ENCODE peak calls at places on chromosomes 3 and 15, in six cellular contexts. I is lower leg skin, A is omental fat pad, S is endothelial cell, N is cardiac fibroblast, W is nephron progenitor cell. C is an unnamed sample.

GRCh38 chr3:24686764-24687163 is 192.1 kb upstream of the THRB start:
- DNase-seq in I (no peak), A (no peak), S (no peak), N (peak), W (no peak), C (no peak)

GRCh38 chr15:25846377-25846776 is 16.8 kb downstream of the ATP10A start:
- DNase-seq in I (no peak), A (no peak), S (no peak), N (no peak), W (no peak), C (no peak)

GRCh38 chr3:192920406-192920805 is 2.8 kb upstream of the MB21D2 start:
- DNase-seq in I (no peak), A (no peak), S (no peak), N (no peak), W (no peak), C (no peak)

GRCh38 chr15:79640206-79640605 is 208.1 kb downstream of the MINAR1 start:
- DNase-seq in I (no peak), A (no peak), S (no peak), N (peak), W (no peak), C (no peak)

GRCh38 chr15:45253330-45253729 is 1.3 kb downstream of the SLC28A2 start:
- DNase-seq in I (no peak), A (no peak), S (no peak), N (no peak), W (peak), C (no peak)

GRCh38 chr15:82132742-82133141 is 86.9 kb upstream of the MEX3B start:
- DNase-seq in I (no peak), A (no peak), S (no peak), N (peak), W (no peak), C (no peak)

GRCh38 chr3:76685858-76686257 is 354.0 kb upstream of the ROBO2 start:
- DNase-seq in I (no peak), A (no peak), S (no peak), N (no peak), W (no peak), C (no peak)

GRCh38 chr15:71518661-71519060 is 291.7 kb upstream of the NR2E3 start:
- DNase-seq in I (no peak), A (no peak), S (no peak), N (no peak), W (no peak), C (no peak)

GRCh38 chr3:30286007-30286669 is 320.3 kb upstream of the TGFBR2 start:
- DNase-seq in I (peak), A (peak), S (no peak), N (peak), W (no peak), C (no peak)

GRCh38 chr15:29456255-29456654 is 186.6 kb upstream of the NSMCE3 start:
- DNase-seq in I (no peak), A (no peak), S (no peak), N (no peak), W (no peak), C (no peak)

GRCh38 chr3:87298111-87298718 is 21.8 kb upstream of the POU1F1 start:
- DNase-seq in I (no peak), A (no peak), S (no peak), N (peak), W (no peak), C (no peak)

GRCh38 chr15:80087104-80087503 is 27.6 kb downstream of the ZFAND6 start:
- DNase-seq in I (no peak), A (no peak), S (no peak), N (no peak), W (no peak), C (no peak)

GRCh38 chr3:142886938-142887337 is 1.9 kb downstream of the PCOLCE2 start:
- DNase-seq in I (no peak), A (no peak), S (no peak), N (peak), W (no peak), C (no peak)

GRCh38 chr15:40103124-40103858 is 5.4 kb downstream of the BMF start:
- DNase-seq in I (peak), A (no peak), S (no peak), N (peak), W (peak), C (peak)

GRCh38 chr3:56468184-56469106 is at the start of gene ERC2:
- DNase-seq in I (no peak), A (no peak), S (peak), N (peak), W (peak), C (peak)

GRCh38 chr3:85796140-85796539 is 837.4 kb downstream of the CADM2 start:
- DNase-seq in I (no peak), A (no peak), S (no peak), N (no peak), W (no peak), C (no peak)

GRCh38 chr3:178083906-178084823 is 452.1 kb upstream of the KCNMB2 start:
- DNase-seq in I (no peak), A (no peak), S (peak), N (peak), W (no peak), C (no peak)

GRCh38 chr3:13800064-13800463 is 79.8 kb downstream of the WNT7A start:
- DNase-seq in I (no peak), A (no peak), S (no peak), N (no peak), W (no peak), C (no peak)

GRCh38 chr3:140441006-140441405 is 236.9 kb upstream of the TRIM42 start:
- DNase-seq in I (peak), A (no peak), S (no peak), N (peak), W (no peak), C (no peak)

GRCh38 chr3:39185959-39186691 is 6.3 kb downstream of the XIRP1 start:
- DNase-seq in I (no peak), A (no peak), S (no peak), N (no peak), W (no peak), C (no peak)

GRCh38 chr3:105836533-105836932 is 32.3 kb downstream of the CBLB start:
- DNase-seq in I (no peak), A (no peak), S (no peak), N (peak), W (no peak), C (no peak)

GRCh38 chr3:51997935-51998596 is 2.4 kb upstream of the RPL29 start:
- DNase-seq in I (no peak), A (no peak), S (no peak), N (no peak), W (no peak), C (no peak)

GRCh38 chr3:45932112-45932511 is 11.2 kb upstream of the CXCR6 start:
- DNase-seq in I (peak), A (no peak), S (no peak), N (no peak), W (no peak), C (no peak)

GRCh38 chr3:172082820-172083513 is 43.6 kb downstream of the FNDC3B start:
- DNase-seq in I (no peak), A (no peak), S (no peak), N (no peak), W (no peak), C (no peak)

GRCh38 chr3:175129126-175129525 is 270.0 kb downstream of the NAALADL2 start:
- DNase-seq in I (no peak), A (no peak), S (no peak), N (no peak), W (no peak), C (no peak)

GRCh38 chr3:12870942-12871341 is 29.6 kb upstream of the RPL32 start:
- DNase-seq in I (no peak), A (no peak), S (no peak), N (no peak), W (no peak), C (no peak)

GRCh38 chr3:126131881-126132750 is 48.2 kb upstream of the SLC41A3 start:
- DNase-seq in I (peak), A (peak), S (no peak), N (no peak), W (peak), C (peak)

GRCh38 chr3:32200490-32200889 is 38.0 kb upstream of the CMTM8 start:
- DNase-seq in I (no peak), A (peak), S (no peak), N (peak), W (no peak), C (no peak)

GRCh38 chr3:112681822-112682325 is 40.9 kb upstream of the CCDC80 start:
- DNase-seq in I (no peak), A (no peak), S (no peak), N (peak), W (no peak), C (no peak)

GRCh38 chr15:20340931-20341661 is 200.5 kb downstream of the GOLGA6L6 start:
- DNase-seq in I (peak), A (peak), S (peak), N (peak), W (peak), C (peak)

GRCh38 chr3:40869939-40870338 is 329.4 kb upstream of the CTNNB1 start:
- DNase-seq in I (no peak), A (no peak), S (no peak), N (no peak), W (no peak), C (no peak)
- TF ChIP-seq CTCF in I (no peak), A (no peak), S (no peak), N (no peak), W (no peak), C (no peak)

DNA sequence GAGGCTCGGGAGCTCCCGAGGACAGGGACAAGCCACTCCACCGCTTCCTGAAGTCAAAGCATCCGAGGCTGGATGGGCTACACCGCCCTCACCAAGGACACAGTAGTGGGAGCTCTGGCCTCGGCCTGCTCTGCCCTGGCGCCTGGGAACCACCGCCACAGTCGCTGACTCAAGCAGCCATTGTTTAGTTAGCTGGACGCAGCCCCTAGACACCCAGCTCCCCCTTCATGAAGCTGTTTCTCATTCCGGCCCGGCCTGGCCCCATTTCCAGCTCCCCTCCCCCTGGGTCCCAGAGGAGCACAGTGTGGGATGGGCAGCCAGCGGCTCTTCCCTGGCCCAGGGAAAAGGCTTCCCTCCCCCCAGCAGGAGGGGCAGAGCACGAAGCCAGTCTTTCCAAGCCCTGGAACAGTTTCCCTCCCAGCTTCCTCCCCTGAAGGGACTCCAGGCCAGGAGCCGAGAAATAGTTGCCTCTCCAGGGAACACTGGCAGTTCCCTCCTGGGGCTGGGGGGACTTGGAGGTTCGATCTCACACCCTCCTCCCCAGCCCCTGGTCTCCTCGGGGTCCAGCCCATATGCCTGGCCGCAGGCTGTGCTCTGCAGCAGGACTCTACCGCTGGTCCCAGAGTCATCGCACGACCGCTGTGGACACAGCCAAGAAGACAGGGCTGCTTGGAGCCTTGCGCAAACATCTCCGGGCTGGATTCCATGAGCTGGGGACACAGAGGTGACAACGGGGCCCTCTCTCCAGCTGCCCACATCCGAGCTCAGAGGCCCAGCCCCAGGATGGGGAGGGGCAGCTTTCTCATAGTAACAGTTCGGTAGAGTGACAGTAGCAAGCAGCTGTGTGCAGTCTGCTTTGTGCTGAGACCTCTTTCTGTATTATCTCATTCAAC is 10.0 kb downstream of the PLXND1 start:
- DNase-seq in I (peak), A (no peak), S (no peak), N (peak), W (peak), C (no peak)
- TF ChIP-seq CTCF in I (no peak), A (no peak), S (no peak), N (peak), W (no peak), C (no peak)

DNA sequence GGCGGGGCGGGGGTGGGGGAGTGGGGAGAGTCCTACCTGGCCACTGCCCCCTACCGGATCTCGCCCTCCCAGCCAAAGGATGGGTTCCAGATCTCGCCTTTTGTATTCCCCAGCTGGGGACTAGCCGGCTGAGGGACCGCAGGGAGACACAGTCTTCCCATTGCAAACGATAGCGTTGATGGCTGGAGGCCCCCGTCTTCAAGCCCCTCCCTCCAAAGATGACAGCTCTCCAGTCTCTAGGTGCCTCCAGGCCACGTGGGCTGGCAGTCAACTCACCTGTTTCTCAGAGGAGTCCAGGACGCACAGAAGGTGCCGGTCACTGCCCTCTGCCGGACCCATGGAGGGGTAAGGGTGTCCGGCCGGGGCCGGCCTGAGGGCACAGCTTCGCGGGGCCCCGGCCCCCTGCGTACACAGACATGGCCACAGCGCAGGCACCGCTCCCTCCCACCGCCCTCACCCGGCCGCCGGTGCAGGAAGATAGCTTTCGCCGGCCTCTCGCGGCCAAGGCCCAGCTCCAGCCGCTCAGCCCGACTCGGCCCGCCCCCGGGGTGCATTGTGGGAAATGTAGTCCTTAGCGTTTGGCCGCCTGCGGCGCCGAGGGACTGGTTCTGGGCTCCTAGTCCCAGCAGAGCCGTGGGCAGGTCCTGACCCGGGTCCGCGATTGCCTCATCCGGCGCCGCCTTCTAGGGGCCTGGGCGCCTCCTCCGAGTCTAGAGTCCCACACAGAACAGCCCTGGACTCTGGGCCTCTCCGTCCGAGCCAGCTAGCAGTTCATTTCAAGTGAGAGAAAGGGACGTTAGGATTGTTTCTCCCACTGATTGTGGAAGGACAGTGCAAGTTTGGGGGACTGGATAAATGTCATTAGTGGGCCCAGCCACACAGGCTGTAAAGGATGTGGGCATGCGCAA is at the start of gene MON1A:
- DNase-seq in I (peak), A (peak), S (peak), N (peak), W (peak), C (peak)
- TF ChIP-seq CTCF in I (no peak), A (no peak), S (peak), N (peak), W (peak), C (peak)

DNA sequence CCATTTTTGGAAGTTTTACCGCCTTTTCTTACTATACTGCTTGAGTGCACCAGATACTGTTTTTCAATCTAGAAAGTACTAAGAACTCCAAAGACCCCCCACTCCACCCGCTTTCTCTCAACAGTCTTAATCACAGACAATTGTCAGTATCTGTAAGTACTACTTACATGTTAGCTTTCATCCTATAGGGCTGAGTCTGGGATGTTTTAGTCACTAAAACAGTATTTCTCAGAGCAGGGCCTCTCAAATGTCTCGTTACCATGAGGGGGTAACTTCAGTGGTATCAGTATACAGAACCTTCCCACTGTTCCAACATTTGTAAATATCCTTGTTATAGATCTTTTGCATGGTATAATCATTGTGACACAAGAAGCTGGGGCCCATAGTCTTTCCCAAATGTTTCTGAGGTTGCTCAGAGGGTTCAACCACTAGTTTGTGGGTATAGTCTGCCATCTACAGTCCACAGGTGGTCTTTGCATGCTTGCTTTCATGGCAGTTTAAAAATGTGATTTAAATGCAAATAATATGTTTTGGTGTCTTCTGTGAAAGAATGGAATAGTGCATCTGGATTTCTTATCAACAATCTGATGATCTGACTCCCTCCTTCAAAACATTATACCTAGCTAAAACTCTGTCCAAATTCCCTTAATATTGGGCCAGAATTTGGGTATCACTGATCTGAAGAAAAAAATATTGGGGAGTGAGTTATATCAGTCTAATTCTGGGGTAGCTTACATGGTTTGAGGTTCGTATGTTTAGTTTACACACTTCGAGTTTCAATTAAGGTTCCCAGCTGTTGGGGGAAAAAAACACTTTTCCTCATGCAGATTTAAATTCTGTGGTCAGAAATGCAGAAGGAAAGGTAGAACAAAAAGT is 18.0 kb upstream of the DNAJC13 start:
- DNase-seq in I (no peak), A (no peak), S (peak), N (peak), W (peak), C (no peak)
- TF ChIP-seq CTCF in I (no peak), A (no peak), S (peak), N (peak), W (peak), C (peak)

GRCh38 chr3:183434992-183435391 is 6.6 kb upstream of the MCF2L2 start:
- DNase-seq in I (no peak), A (no peak), S (no peak), N (no peak), W (no peak), C (no peak)
- TF ChIP-seq CTCF in I (no peak), A (no peak), S (no peak), N (no peak), W (no peak), C (no peak)

GRCh38 chr15:94412979-94413741 is 181.8 kb downstream of the MCTP2 start:
- DNase-seq in I (no peak), A (no peak), S (peak), N (peak), W (no peak), C (no peak)
- TF ChIP-seq CTCF in I (no peak), A (no peak), S (peak), N (no peak), W (peak), C (peak)

GRCh38 chr3:23244642-23245041 is 41.5 kb downstream of the UBE2E2 start:
- DNase-seq in I (no peak), A (no peak), S (no peak), N (no peak), W (no peak), C (no peak)
- TF ChIP-seq CTCF in I (no peak), A (no peak), S (no peak), N (no peak), W (no peak), C (no peak)

DNA sequence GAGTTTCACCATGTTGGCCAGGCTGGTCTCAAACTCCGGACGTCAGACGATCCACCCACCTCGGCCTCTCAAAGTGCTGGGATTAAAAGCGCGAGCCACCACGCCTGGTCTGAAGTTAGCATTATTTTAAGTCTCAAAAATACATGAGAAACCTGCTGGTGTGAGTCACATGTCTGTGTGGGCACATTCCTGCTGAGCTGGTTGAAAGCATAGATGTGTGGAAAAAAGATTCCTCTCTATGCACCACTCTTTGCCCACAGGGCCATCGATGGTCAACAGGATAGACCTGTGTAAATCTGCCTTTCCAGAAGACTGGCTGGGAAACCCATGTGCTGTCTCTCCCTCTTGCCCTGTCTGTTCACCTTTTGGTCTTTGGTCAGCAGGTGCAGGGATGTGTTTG is 63.5 kb downstream of the CHRD start:
- DNase-seq in I (no peak), A (no peak), S (no peak), N (no peak), W (no peak), C (no peak)
- TF ChIP-seq CTCF in I (no peak), A (no peak), S (no peak), N (no peak), W (no peak), C (no peak)

C was measured in mesothelial cell of epicardium.